ENCODE peak calls at places on chromosomes 12 and 14, in eight cellular contexts. Y, W, S, M, Z, B, V and T are unnamed samples.

GRCh38 chr12:28278499-28278898 is 88.2 kb downstream of the CCDC91 start:
- DNase-seq in Y (no peak), W (no peak), S (no peak), M (peak), Z (no peak), B (no peak), V (no peak), T (no peak)

GRCh38 chr12:87171356-87171755 is 857.8 kb downstream of the C12orf50 start:
- DNase-seq in Y (no peak), W (no peak), S (no peak), M (no peak), Z (no peak), B (no peak), V (no peak), T (no peak)

GRCh38 chr12:101695698-101696097 is 1.7 kb upstream of the CHPT1 start:
- DNase-seq in Y (no peak), W (no peak), S (no peak), M (no peak), Z (no peak), B (no peak), V (no peak), T (no peak)

GRCh38 chr12:9808531-9808930 is 18.8 kb upstream of the KLRF1 start:
- DNase-seq in Y (no peak), W (no peak), S (no peak), M (no peak), Z (no peak), B (no peak), V (no peak), T (no peak)

GRCh38 chr12:18171571-18171970 is 81.6 kb upstream of the RERGL start:
- DNase-seq in Y (no peak), W (no peak), S (no peak), M (peak), Z (no peak), B (no peak), V (no peak), T (no peak)

GRCh38 chr14:103115845-103116572 is 7.3 kb upstream of the TNFAIP2 start:
- DNase-seq in Y (no peak), W (no peak), S (no peak), M (no peak), Z (no peak), B (no peak), V (no peak), T (no peak)

GRCh38 chr12:127664901-127665300 is 602.1 kb upstream of the TMEM132C start:
- DNase-seq in Y (no peak), W (no peak), S (no peak), M (no peak), Z (no peak), B (no peak), V (no peak), T (no peak)

GRCh38 chr14:103880334-103880985 is 33.1 kb upstream of the PPP1R13B start:
- DNase-seq in Y (peak), W (peak), S (no peak), M (peak), Z (peak), B (peak), V (no peak), T (peak)

GRCh38 chr12:74412607-74413230 is 124.9 kb upstream of the ATXN7L3B start:
- DNase-seq in Y (no peak), W (no peak), S (no peak), M (peak), Z (no peak), B (no peak), V (peak), T (peak)
- TF ChIP-seq CTCF in Y (peak), W (peak), S (peak), M (peak), Z (peak), B (peak), V (peak), T (no peak)

GRCh38 chr12:111998015-111998414 is 14.9 kb downstream of the TMEM116 start:
- DNase-seq in Y (no peak), W (no peak), S (no peak), M (no peak), Z (no peak), B (no peak), V (no peak), T (no peak)
- H3K4me3 ChIP-seq in Y (no peak), W (no peak), S (no peak), M (no peak), Z (no peak), B (no peak), V (no peak), T (no peak)

DNA sequence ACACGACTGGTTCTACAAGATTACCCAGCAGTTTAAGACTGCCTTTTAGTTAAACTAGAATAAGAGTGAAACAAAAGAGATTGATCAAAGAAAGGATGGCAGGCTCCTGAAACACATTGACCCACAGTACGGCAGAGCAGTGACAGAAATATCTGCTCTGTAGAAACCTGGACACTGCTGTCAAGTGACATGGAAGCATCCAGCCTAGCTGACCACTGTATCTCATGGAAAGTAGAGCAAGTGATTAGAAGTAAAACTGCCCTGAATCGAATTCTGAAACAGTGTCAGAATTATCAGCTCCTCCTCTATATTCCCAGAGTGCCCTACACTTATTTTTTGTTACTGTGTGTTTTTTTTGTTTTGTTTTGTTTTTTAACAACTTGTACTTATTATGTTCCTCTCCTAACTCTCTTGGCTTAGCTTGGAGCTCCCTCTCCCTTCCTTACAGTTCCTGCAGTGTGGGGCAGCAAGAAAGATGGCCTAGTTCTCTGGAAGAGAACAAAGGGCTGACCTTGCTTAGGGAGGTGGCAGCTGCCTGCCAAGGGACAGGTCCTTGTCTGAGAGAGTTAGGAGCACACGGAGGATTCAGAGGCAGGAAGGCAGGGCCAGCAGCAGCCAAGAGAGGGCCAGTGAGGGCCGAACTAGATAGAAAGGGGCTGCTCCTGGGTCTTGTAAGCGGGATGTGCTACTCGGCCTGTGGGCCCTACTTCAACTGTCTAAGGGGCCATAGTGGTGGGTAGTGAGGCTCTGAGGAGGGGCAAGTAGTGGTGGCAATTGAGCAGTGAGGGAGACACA is 97.2 kb downstream of the PTPRR start:
- DNase-seq in Y (no peak), W (no peak), S (no peak), M (no peak), Z (no peak), B (no peak), V (no peak), T (no peak)
- TF ChIP-seq CTCF in Y (no peak), W (no peak), S (no peak), M (no peak), Z (no peak), B (no peak), V (no peak), T (no peak)

GRCh38 chr14:23056956-23057756 is at the start of gene CDH24:
- DNase-seq in Y (peak), W (peak), S (peak), M (peak), Z (peak), B (peak), V (peak), T (peak)
- H3K4me3 ChIP-seq in Y (peak), W (no peak), S (peak), M (peak), Z (peak), B (peak), V (peak), T (peak)

GRCh38 chr14:72547999-72548398 is 345.9 kb downstream of the DPF3 start:
- DNase-seq in Y (no peak), W (no peak), S (no peak), M (no peak), Z (no peak), B (no peak), V (no peak), T (no peak)
- TF ChIP-seq CTCF in Y (no peak), W (no peak), S (no peak), M (no peak), Z (no peak), B (no peak), V (no peak), T (no peak)

DNA sequence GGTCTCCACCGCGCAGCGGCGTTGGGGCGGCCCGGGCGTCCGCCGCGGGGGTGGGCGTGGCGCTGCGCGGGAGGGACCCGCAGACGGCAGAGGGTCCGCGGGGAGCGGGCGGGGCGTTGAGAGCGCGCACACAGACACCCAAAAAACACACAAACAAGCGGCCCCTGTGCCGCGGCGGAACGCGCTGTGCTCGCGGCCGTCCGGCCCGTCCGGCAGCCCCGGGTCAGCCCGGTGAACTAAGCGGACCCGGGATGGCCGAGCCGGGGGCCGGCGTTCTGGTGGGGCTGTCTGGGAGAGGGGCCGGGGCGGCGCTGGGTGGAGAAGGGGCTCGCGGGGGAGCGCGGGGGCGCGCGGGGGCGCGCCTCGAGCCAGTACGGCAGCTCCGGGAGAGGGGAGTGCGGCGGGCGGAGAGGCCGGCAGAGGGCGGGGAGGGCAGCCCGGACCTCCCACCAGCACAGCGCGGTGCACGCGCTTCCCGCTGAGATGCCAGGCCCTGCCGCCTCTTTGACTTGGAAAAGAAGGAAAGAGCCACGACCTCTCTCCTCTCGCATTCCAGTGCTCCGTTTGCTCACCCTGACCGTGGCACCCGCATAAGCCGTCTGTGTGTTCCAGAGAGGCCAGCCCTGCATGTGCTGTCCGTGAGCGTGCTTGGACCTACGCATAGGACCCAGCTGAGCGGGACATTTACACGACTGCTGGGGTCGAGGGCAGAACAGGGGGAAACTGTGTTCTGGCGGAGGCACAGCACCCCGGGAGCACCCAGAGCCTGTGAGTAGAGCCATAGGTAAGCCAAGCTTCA is 10.3 kb downstream of the SLC6A12 start:
- DNase-seq in Y (no peak), W (peak), S (no peak), M (no peak), Z (no peak), B (no peak), V (no peak), T (no peak)
- H3K4me3 ChIP-seq in Y (no peak), W (no peak), S (peak), M (peak), Z (peak), B (peak), V (no peak), T (peak)

DNA sequence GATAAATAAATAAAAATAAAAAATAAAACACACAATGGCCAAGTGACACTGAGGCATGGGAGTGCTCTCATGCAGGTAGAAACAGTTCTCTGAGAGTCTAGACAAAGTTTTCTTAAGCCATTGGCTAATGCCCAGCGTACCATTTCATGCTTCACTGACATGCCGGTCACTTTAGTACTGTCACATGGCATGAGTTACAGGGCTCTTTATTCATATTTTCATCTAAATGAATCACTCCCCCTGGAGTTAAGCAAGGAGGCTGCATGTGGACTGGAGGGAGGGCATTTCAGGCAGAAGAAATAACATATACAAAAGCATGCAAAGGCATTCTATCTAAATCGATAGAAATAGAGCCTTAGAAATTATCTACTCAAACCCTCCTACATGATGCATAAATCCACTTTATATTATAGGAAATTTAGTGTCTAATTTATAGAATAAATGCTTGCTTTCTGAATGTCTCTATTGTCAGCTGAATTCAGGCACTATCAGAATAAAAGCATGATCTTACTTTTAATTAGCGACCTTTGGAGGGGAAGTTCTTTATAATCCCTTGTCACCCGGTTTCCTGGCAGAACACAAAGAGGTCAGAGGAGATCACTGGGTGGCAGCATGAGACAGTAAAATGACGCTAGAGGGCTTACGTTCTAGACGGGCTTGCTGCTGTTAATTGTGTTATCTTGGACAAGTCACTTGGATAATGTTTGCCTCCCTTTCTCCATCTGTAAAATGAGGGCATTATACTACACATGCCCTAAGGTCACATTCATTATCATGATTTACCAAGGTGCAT is 17.5 kb downstream of the DYRK4 start:
- DNase-seq in Y (no peak), W (peak), S (no peak), M (no peak), Z (no peak), B (no peak), V (no peak), T (no peak)
- TF ChIP-seq CTCF in Y (no peak), W (no peak), S (no peak), M (peak), Z (peak), B (no peak), V (peak), T (peak)

GRCh38 chr12:53065975-53066593 is 13.1 kb downstream of the SPRYD3 start:
- DNase-seq in Y (peak), W (peak), S (no peak), M (peak), Z (peak), B (peak), V (no peak), T (peak)

GRCh38 chr12:53063708-53064612 is 14.1 kb downstream of the TNS2 start:
- DNase-seq in Y (no peak), W (no peak), S (no peak), M (peak), Z (no peak), B (peak), V (no peak), T (no peak)

GRCh38 chr12:53064613-53065415 is 14.4 kb downstream of the SPRYD3 start:
- DNase-seq in Y (no peak), W (no peak), S (peak), M (no peak), Z (no peak), B (peak), V (no peak), T (no peak)

GRCh38 chr12:53066594-53066978 is 12.6 kb downstream of the SPRYD3 start:
- DNase-seq in Y (no peak), W (no peak), S (no peak), M (no peak), Z (no peak), B (no peak), V (no peak), T (no peak)

DNA sequence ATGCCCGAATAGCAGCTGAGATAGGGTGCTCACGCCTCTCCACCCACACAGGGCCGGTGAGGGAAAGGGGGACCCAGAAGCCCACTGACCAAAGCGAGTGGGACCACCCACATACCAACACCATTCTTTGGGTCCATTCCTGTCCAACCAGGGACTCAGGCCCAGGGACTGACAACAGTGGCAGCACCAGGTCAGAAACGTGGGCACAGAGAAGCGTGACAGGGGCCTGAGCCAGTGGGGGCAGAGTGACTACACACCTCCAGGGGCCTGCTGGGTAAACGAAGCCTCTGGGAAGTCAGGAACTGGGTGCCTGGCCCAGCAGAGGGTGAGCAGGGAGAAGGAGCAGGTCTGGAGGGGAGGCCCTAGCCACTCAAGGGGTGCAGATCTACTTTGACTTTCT is 13.7 kb downstream of the SPRYD3 start:
- DNase-seq in Y (no peak), W (no peak), S (no peak), M (no peak), Z (no peak), B (peak), V (no peak), T (no peak)
- H3K4me3 ChIP-seq in Y (no peak), W (no peak), S (no peak), M (no peak), Z (no peak), B (no peak), V (no peak), T (no peak)

DNA sequence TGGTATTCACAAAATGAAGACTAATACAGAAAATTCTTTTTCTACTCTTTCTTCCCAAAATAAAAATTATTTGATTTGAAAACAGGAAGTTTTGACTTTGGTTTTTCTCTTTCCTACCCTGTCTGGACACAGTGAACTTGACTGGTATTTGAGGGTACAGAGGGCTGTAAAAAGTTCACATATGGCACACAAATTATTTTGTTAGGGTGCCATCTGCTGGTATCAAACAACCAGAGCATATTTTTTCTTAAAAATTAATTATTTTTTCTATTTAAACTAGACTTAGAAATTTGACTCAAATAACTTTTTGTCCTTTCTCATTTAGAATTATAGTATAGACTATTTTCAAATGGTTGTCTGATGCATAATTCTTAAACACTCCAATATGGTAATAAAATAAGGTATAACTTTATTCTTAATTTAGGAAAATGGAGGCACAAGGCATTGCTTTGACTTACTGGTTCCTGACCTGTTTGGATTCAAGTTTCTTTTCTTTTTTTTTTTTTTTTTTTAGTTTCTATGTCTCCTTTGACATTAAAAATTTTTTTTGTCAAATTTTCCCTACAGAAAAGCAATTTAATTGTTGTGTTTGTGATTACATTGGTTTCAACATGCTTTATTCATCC is 390.6 kb downstream of the PRKD1 start:
- DNase-seq in Y (no peak), W (no peak), S (no peak), M (peak), Z (no peak), B (no peak), V (no peak), T (peak)
- TF ChIP-seq CTCF in Y (no peak), W (no peak), S (peak), M (peak), Z (peak), B (peak), V (peak), T (peak)

GRCh38 chr12:6434205-6435180 is 10.3 kb upstream of the CD27 start:
- DNase-seq in Y (no peak), W (peak), S (peak), M (no peak), Z (no peak), B (no peak), V (no peak), T (no peak)

GRCh38 chr12:6428326-6428725 is 16.4 kb upstream of the CD27 start:
- DNase-seq in Y (no peak), W (no peak), S (no peak), M (no peak), Z (no peak), B (no peak), V (no peak), T (no peak)

GRCh38 chr12:6432991-6433390 is 11.8 kb upstream of the CD27 start:
- DNase-seq in Y (no peak), W (peak), S (no peak), M (no peak), Z (no peak), B (no peak), V (no peak), T (no peak)

GRCh38 chr12:6430124-6430989 is 14.4 kb upstream of the CD27 start:
- DNase-seq in Y (no peak), W (peak), S (peak), M (peak), Z (peak), B (peak), V (no peak), T (peak)

GRCh38 chr12:6430990-6431353 is 13.8 kb upstream of the CD27 start:
- DNase-seq in Y (no peak), W (peak), S (peak), M (no peak), Z (no peak), B (no peak), V (no peak), T (no peak)
- H3K4me3 ChIP-seq in Y (no peak), W (no peak), S (no peak), M (no peak), Z (peak), B (peak), V (no peak), T (no peak)